ENCODE peak calls at places on chromosome 1, in five cellular contexts. Q is activated CD4-positive, alpha-beta T cell treated with anti-CD3 and anti-CD28 coated beads for 24 hours; W is substantia nigra; N is NCI-H524 treated with DMSO at 0.1 percent for 48 hours; K is NAMALWA. U is an unnamed sample.

GRCh38 chr1:36721261-36721660 is 238.5 kb upstream of the CSF3R start:
- DNase-seq in W (no peak), K (no peak), N (no peak), Q (no peak), U (no peak)

GRCh38 chr1:67723620-67724019 is 38.6 kb downstream of the GADD45A start:
- DNase-seq in W (no peak), Q (no peak), N (no peak), K (no peak), U (no peak)

GRCh38 chr1:179825798-179826460 is 51.7 kb downstream of the TOR1AIP2 start:
- DNase-seq in W (no peak), Q (no peak), N (no peak), K (no peak), U (no peak)

GRCh38 chr1:3956527-3957170 is 56.6 kb upstream of the C1orf174 start:
- DNase-seq in W (no peak), N (no peak), K (no peak), Q (no peak), U (no peak)

GRCh38 chr1:45934947-45935346 is 131.5 kb downstream of the MAST2 start:
- DNase-seq in W (no peak), N (no peak), K (peak), Q (no peak), U (no peak)

GRCh38 chr1:158095737-158096335 is 84.9 kb upstream of the CD1D start:
- DNase-seq in K (peak), Q (no peak), N (no peak), W (no peak), U (peak)

GRCh38 chr1:60998786-60999185 is 83.6 kb upstream of the NFIA start:
- DNase-seq in N (no peak), K (no peak), W (no peak), Q (no peak), U (no peak)

GRCh38 chr1:159510223-159510530 is 25.6 kb downstream of the OR10J5 start:
- DNase-seq in W (no peak), K (no peak), Q (no peak), N (no peak), U (no peak)

GRCh38 chr1:27416387-27417111 is 24.1 kb downstream of the GPR3 start:
- DNase-seq in W (no peak), Q (no peak), N (no peak), K (peak), U (peak)

GRCh38 chr1:15248238-15248637 is 1.2 kb downstream of the FHAD1 start:
- DNase-seq in W (no peak), N (no peak), Q (no peak), K (no peak), U (no peak)

GRCh38 chr1:207321790-207322530 is 482 bp downstream of the CD55 start:
- DNase-seq in Q (no peak), K (peak), N (no peak), W (no peak), U (peak)

GRCh38 chr1:205991237-205991636 is 12.0 kb downstream of the RAB7B start:
- DNase-seq in N (no peak), K (no peak), W (no peak), Q (no peak), U (peak)

GRCh38 chr1:208119225-208119606 is 125.0 kb downstream of the PLXNA2 start:
- DNase-seq in Q (no peak), K (no peak), W (no peak), N (no peak), U (no peak)

GRCh38 chr1:61077676-61078521 is 4.5 kb upstream of the NFIA start:
- DNase-seq in W (peak), Q (peak), K (peak), N (peak), U (peak)

GRCh38 chr1:245859510-245860114 is 647.5 kb downstream of the SMYD3 start:
- DNase-seq in Q (no peak), K (no peak), W (no peak), N (no peak), U (no peak)

GRCh38 chr1:43564617-43565348 is 34.1 kb downstream of the PTPRF start:
- DNase-seq in Q (no peak), K (no peak), N (peak), W (no peak), U (no peak)

GRCh38 chr1:85830837-85831236 is 122.6 kb upstream of the ZNHIT6 start:
- DNase-seq in K (no peak), W (no peak), Q (no peak), N (no peak), U (no peak)

GRCh38 chr1:26418865-26419349 is 8.3 kb downstream of the LIN28A start:
- DNase-seq in W (no peak), K (no peak), N (no peak), Q (no peak), U (no peak)

GRCh38 chr1:12107718-12108117 is 44.6 kb downstream of the TNFRSF8 start:
- DNase-seq in Q (no peak), W (no peak), K (no peak), N (no peak), U (no peak)

GRCh38 chr1:174946020-174946419 is 53.7 kb upstream of the CACYBP start:
- DNase-seq in K (no peak), W (no peak), N (no peak), Q (no peak), U (no peak)

GRCh38 chr1:59401581-59401980 is 104.7 kb downstream of the FGGY start:
- DNase-seq in K (no peak), Q (no peak), W (no peak), N (no peak), U (no peak)

GRCh38 chr1:119220980-119221379 is 80.5 kb upstream of the WARS2 start:
- DNase-seq in W (no peak), Q (no peak), N (no peak), K (no peak), U (peak)

GRCh38 chr1:205271277-205271676 is 43.5 kb downstream of the TMCC2 start:
- DNase-seq in N (no peak), W (no peak), Q (no peak), K (no peak), U (peak)

GRCh38 chr1:27105018-27105417 is 49.9 kb downstream of the SLC9A1 start:
- DNase-seq in K (no peak), Q (no peak), N (no peak), W (no peak), U (no peak)

GRCh38 chr1:82455342-82455741 is 654.6 kb downstream of the ADGRL2 start:
- DNase-seq in Q (no peak), K (no peak), N (no peak), W (no peak), U (no peak)